ENCODE peak calls at places on chromosomes 3 and 15, in four cellular contexts. O is NCI-H446 treated with DMSO at 0.1 percent for 48 hours, N is DMS53, B is fibroblast of the aortic adventitia. V is an unnamed sample.

GRCh38 chr15:65963911-65964482 is 94.7 kb downstream of the RAB11A start:
- DNase-seq in O (no peak), N (peak), B (no peak), V (no peak)

GRCh38 chr3:66532160-66532587 is 31.4 kb upstream of the LRIG1 start:
- DNase-seq in O (no peak), N (no peak), B (no peak), V (no peak)

GRCh38 chr15:48719668-48720067 is 74.2 kb upstream of the FBN1 start:
- DNase-seq in O (no peak), N (no peak), B (no peak), V (no peak)

GRCh38 chr3:15476378-15476777 is 45.1 kb downstream of the COLQ start:
- DNase-seq in O (no peak), N (peak), B (peak), V (no peak)

GRCh38 chr3:156918746-156919145 is 92.6 kb downstream of the LEKR1 start:
- DNase-seq in O (no peak), N (no peak), B (no peak), V (no peak)

GRCh38 chr3:37599186-37599585 is 262.5 kb upstream of the CTDSPL start:
- DNase-seq in O (peak), N (no peak), B (no peak), V (no peak)

GRCh38 chr3:105284876-105285275 is 81.8 kb upstream of the ALCAM start:
- DNase-seq in O (no peak), N (no peak), B (no peak), V (no peak)

GRCh38 chr3:154251610-154252009 is 72.7 kb downstream of the DHX36 start:
- DNase-seq in O (no peak), N (no peak), B (no peak), V (no peak)

GRCh38 chr15:80779658-80780415 is 667 bp downstream of the CEMIP start:
- DNase-seq in O (no peak), N (peak), B (peak), V (no peak)

GRCh38 chr15:51403072-51403878 is 61.8 kb downstream of the GLDN start:
- DNase-seq in O (no peak), N (peak), B (peak), V (no peak)

GRCh38 chr3:70716832-70717231 is 404.4 kb upstream of the MDFIC2 start:
- DNase-seq in O (no peak), N (peak), B (peak), V (no peak)

GRCh38 chr3:187985636-187986035 is 168.3 kb upstream of the LPP start:
- DNase-seq in O (no peak), N (no peak), B (no peak), V (no peak)

GRCh38 chr15:71705151-71705550 is 105.2 kb upstream of the NR2E3 start:
- DNase-seq in O (no peak), N (no peak), B (peak), V (no peak)

GRCh38 chr3:52838561-52839267 is 3.9 kb upstream of the MUSTN1 start:
- DNase-seq in O (no peak), N (no peak), B (no peak), V (no peak)

GRCh38 chr3:189099031-189099471 is 72.7 kb upstream of the TPRG1 start:
- DNase-seq in O (no peak), N (no peak), B (peak), V (no peak)

GRCh38 chr3:90099493-90099892 is 992.1 kb downstream of the EPHA3 start:
- DNase-seq in O (no peak), N (no peak), B (no peak), V (no peak)

GRCh38 chr3:57923101-57923500 is 85.1 kb upstream of the FLNB start:
- DNase-seq in O (no peak), N (no peak), B (no peak), V (no peak)

GRCh38 chr3:152853196-152853595 is 18.3 kb downstream of the P2RY1 start:
- DNase-seq in O (no peak), N (no peak), B (peak), V (no peak)

GRCh38 chr15:63178034-63178433 is 11.4 kb upstream of the RAB8B start:
- DNase-seq in O (no peak), N (no peak), B (peak), V (no peak)

GRCh38 chr3:4271834-4272233 is 31.3 kb upstream of the SETMAR start:
- DNase-seq in O (no peak), N (peak), B (peak), V (no peak)

GRCh38 chr3:15434756-15435155 is 7.4 kb downstream of the EAF1 start:
- DNase-seq in O (no peak), N (no peak), B (no peak), V (no peak)

GRCh38 chr15:90730290-90730689 is 13.1 kb downstream of the BLM start:
- DNase-seq in O (no peak), N (no peak), B (no peak), V (no peak)

GRCh38 chr3:134374791-134375541 is 719 bp upstream of the AMOTL2 start:
- DNase-seq in O (no peak), N (peak), B (no peak), V (no peak)

GRCh38 chr15:89496155-89497098 is at the start of gene RHCG:
- DNase-seq in O (no peak), N (peak), B (peak), V (no peak)

GRCh38 chr15:31396881-31397560 is 70.4 kb downstream of the KLF13 start:
- DNase-seq in O (no peak), N (peak), B (peak), V (peak)